ENCODE peak calls at places on chromosomes 13 and 19, in four cellular contexts. One of them, this sample, is unnamed.

GRCh38 chr13:75635101-75635620 is 969 bp upstream of the LMO7 start:
- DNase-seq in CD4-positive, alpha-beta memory T cell: peak
- DNase-seq in neuronal stem cell: no peak
- DNase-seq in brain microvascular endothelial cell: no peak
- DNase-seq in this sample: no peak

GRCh38 chr19:38210458-38210987 is 13.5 kb downstream of the DPF1 start:
- DNase-seq in brain microvascular endothelial cell: no peak
- DNase-seq in CD4-positive, alpha-beta memory T cell: no peak
- DNase-seq in neuronal stem cell: peak
- DNase-seq in this sample: no peak

GRCh38 chr19:508204-509150 is 1.2 kb downstream of the TPGS1 start:
- DNase-seq in CD4-positive, alpha-beta memory T cell: no peak
- DNase-seq in neuronal stem cell: no peak
- DNase-seq in brain microvascular endothelial cell: no peak
- DNase-seq in this sample: no peak

GRCh38 chr19:9640956-9641355 is 19.9 kb upstream of the ZNF561 start:
- DNase-seq in CD4-positive, alpha-beta memory T cell: no peak
- DNase-seq in brain microvascular endothelial cell: no peak
- DNase-seq in neuronal stem cell: no peak
- DNase-seq in this sample: no peak

GRCh38 chr19:18450934-18451836 is 13.3 kb upstream of the ISYNA1 start:
- DNase-seq in CD4-positive, alpha-beta memory T cell: peak
- DNase-seq in brain microvascular endothelial cell: peak
- DNase-seq in neuronal stem cell: peak
- DNase-seq in this sample: peak

GRCh38 chr13:106376411-106377112 is 158.9 kb downstream of the EFNB2 start:
- DNase-seq in neuronal stem cell: no peak
- DNase-seq in brain microvascular endothelial cell: peak
- DNase-seq in CD4-positive, alpha-beta memory T cell: no peak
- DNase-seq in this sample: no peak

GRCh38 chr19:37251308-37252229 is 33.6 kb downstream of the ZNF383 start:
- DNase-seq in brain microvascular endothelial cell: peak
- DNase-seq in neuronal stem cell: peak
- DNase-seq in CD4-positive, alpha-beta memory T cell: peak
- DNase-seq in this sample: peak

GRCh38 chr13:113074876-113075275 is 30.7 kb upstream of the F7 start:
- DNase-seq in neuronal stem cell: no peak
- DNase-seq in brain microvascular endothelial cell: no peak
- DNase-seq in CD4-positive, alpha-beta memory T cell: no peak
- DNase-seq in this sample: no peak

GRCh38 chr19:20313894-20314293 is 146.9 kb downstream of the ZNF486 start:
- DNase-seq in brain microvascular endothelial cell: no peak
- DNase-seq in neuronal stem cell: no peak
- DNase-seq in CD4-positive, alpha-beta memory T cell: no peak
- DNase-seq in this sample: no peak

GRCh38 chr19:6233051-6233826 is 46.5 kb downstream of the MLLT1 start:
- DNase-seq in CD4-positive, alpha-beta memory T cell: no peak
- DNase-seq in neuronal stem cell: no peak
- DNase-seq in brain microvascular endothelial cell: no peak
- DNase-seq in this sample: no peak

GRCh38 chr13:99847318-99847750 is 124.2 kb downstream of the ZIC5 start:
- DNase-seq in brain microvascular endothelial cell: no peak
- DNase-seq in neuronal stem cell: no peak
- DNase-seq in CD4-positive, alpha-beta memory T cell: no peak
- DNase-seq in this sample: no peak

GRCh38 chr13:27170521-27171243 is 929 bp downstream of the USP12 start:
- DNase-seq in brain microvascular endothelial cell: no peak
- DNase-seq in neuronal stem cell: peak
- DNase-seq in CD4-positive, alpha-beta memory T cell: peak
- DNase-seq in this sample: peak

GRCh38 chr13:101915333-101915732 is 462.9 kb downstream of the ITGBL1 start:
- DNase-seq in CD4-positive, alpha-beta memory T cell: no peak
- DNase-seq in brain microvascular endothelial cell: no peak
- DNase-seq in neuronal stem cell: no peak
- DNase-seq in this sample: no peak

GRCh38 chr19:51709575-51709974 is 14.2 kb downstream of the HAS1 start:
- DNase-seq in CD4-positive, alpha-beta memory T cell: no peak
- DNase-seq in brain microvascular endothelial cell: no peak
- DNase-seq in neuronal stem cell: no peak
- DNase-seq in this sample: no peak

GRCh38 chr19:41997851-41998229 is 3.8 kb upstream of the ATP1A3 start:
- DNase-seq in CD4-positive, alpha-beta memory T cell: no peak
- DNase-seq in neuronal stem cell: no peak
- DNase-seq in brain microvascular endothelial cell: no peak
- DNase-seq in this sample: no peak

GRCh38 chr13:44854264-44855060 is 134.8 kb downstream of the NUFIP1 start:
- DNase-seq in neuronal stem cell: no peak
- DNase-seq in brain microvascular endothelial cell: no peak
- DNase-seq in CD4-positive, alpha-beta memory T cell: no peak
- DNase-seq in this sample: no peak

GRCh38 chr13:83449666-83450395 is 432.4 kb downstream of the SLITRK1 start:
- DNase-seq in neuronal stem cell: no peak
- DNase-seq in CD4-positive, alpha-beta memory T cell: no peak
- DNase-seq in brain microvascular endothelial cell: peak
- DNase-seq in this sample: no peak

GRCh38 chr13:24053505-24054251 is 106.8 kb upstream of the SPATA13 start:
- DNase-seq in brain microvascular endothelial cell: peak
- DNase-seq in CD4-positive, alpha-beta memory T cell: peak
- DNase-seq in neuronal stem cell: peak
- DNase-seq in this sample: peak

GRCh38 chr13:111668451-111668850 is 348.0 kb downstream of the TEX29 start:
- DNase-seq in brain microvascular endothelial cell: no peak
- DNase-seq in CD4-positive, alpha-beta memory T cell: no peak
- DNase-seq in neuronal stem cell: no peak
- DNase-seq in this sample: no peak

GRCh38 chr19:38691938-38692457 is 44.5 kb downstream of the ACTN4 start:
- DNase-seq in CD4-positive, alpha-beta memory T cell: no peak
- DNase-seq in brain microvascular endothelial cell: peak
- DNase-seq in neuronal stem cell: no peak
- DNase-seq in this sample: no peak

GRCh38 chr13:71876648-71877279 is 9.8 kb upstream of the DACH1 start:
- DNase-seq in CD4-positive, alpha-beta memory T cell: no peak
- DNase-seq in brain microvascular endothelial cell: no peak
- DNase-seq in neuronal stem cell: peak
- DNase-seq in this sample: no peak

GRCh38 chr13:114004416-114005205 is 30.7 kb upstream of the C13orf46 start:
- DNase-seq in neuronal stem cell: no peak
- DNase-seq in CD4-positive, alpha-beta memory T cell: no peak
- DNase-seq in brain microvascular endothelial cell: peak
- DNase-seq in this sample: no peak

GRCh38 chr13:47146136-47146535 is 249.3 kb upstream of the HTR2A start:
- DNase-seq in neuronal stem cell: no peak
- DNase-seq in CD4-positive, alpha-beta memory T cell: no peak
- DNase-seq in brain microvascular endothelial cell: no peak
- DNase-seq in this sample: no peak

GRCh38 chr13:100826441-100826840 is 151.8 kb upstream of the TMTC4 start:
- DNase-seq in neuronal stem cell: no peak
- DNase-seq in brain microvascular endothelial cell: no peak
- DNase-seq in CD4-positive, alpha-beta memory T cell: no peak
- DNase-seq in this sample: no peak

GRCh38 chr19:30388819-30389218 is 16.6 kb downstream of the ZNF536 start:
- DNase-seq in CD4-positive, alpha-beta memory T cell: no peak
- DNase-seq in brain microvascular endothelial cell: no peak
- DNase-seq in neuronal stem cell: no peak
- DNase-seq in this sample: no peak

GRCh38 chr13:27334774-27335490 is 64.3 kb downstream of the RASL11A start:
- DNase-seq in CD4-positive, alpha-beta memory T cell: no peak
- DNase-seq in brain microvascular endothelial cell: peak
- DNase-seq in neuronal stem cell: no peak
- DNase-seq in this sample: no peak

GRCh38 chr13:82480415-82480814 is 1401.9 kb downstream of the SLITRK1 start:
- DNase-seq in CD4-positive, alpha-beta memory T cell: no peak
- DNase-seq in neuronal stem cell: no peak
- DNase-seq in brain microvascular endothelial cell: no peak
- DNase-seq in this sample: no peak

GRCh38 chr19:32219881-32220552 is 125.4 kb upstream of the ZNF507 start:
- DNase-seq in brain microvascular endothelial cell: no peak
- DNase-seq in neuronal stem cell: no peak
- DNase-seq in CD4-positive, alpha-beta memory T cell: no peak
- DNase-seq in this sample: no peak

GRCh38 chr13:78589206-78589605 is 14.1 kb downstream of the POU4F1 start:
- DNase-seq in neuronal stem cell: peak
- DNase-seq in brain microvascular endothelial cell: no peak
- DNase-seq in CD4-positive, alpha-beta memory T cell: no peak
- DNase-seq in this sample: no peak

GRCh38 chr19:40252395-40252794 is 25.9 kb upstream of the CCNP start:
- DNase-seq in CD4-positive, alpha-beta memory T cell: no peak
- DNase-seq in brain microvascular endothelial cell: no peak
- DNase-seq in neuronal stem cell: no peak
- DNase-seq in this sample: no peak

GRCh38 chr13:40681341-40682051 is 15.1 kb upstream of the FOXO1 start:
- DNase-seq in CD4-positive, alpha-beta memory T cell: no peak
- DNase-seq in neuronal stem cell: no peak
- DNase-seq in brain microvascular endothelial cell: no peak
- DNase-seq in this sample: no peak
- H3K27ac ChIP-seq in CD4-positive, alpha-beta memory T cell: no peak
- H3K27ac ChIP-seq in neuronal stem cell: no peak
- H3K27ac ChIP-seq in brain microvascular endothelial cell: no peak
- H3K27ac ChIP-seq in this sample: no peak

DNA sequence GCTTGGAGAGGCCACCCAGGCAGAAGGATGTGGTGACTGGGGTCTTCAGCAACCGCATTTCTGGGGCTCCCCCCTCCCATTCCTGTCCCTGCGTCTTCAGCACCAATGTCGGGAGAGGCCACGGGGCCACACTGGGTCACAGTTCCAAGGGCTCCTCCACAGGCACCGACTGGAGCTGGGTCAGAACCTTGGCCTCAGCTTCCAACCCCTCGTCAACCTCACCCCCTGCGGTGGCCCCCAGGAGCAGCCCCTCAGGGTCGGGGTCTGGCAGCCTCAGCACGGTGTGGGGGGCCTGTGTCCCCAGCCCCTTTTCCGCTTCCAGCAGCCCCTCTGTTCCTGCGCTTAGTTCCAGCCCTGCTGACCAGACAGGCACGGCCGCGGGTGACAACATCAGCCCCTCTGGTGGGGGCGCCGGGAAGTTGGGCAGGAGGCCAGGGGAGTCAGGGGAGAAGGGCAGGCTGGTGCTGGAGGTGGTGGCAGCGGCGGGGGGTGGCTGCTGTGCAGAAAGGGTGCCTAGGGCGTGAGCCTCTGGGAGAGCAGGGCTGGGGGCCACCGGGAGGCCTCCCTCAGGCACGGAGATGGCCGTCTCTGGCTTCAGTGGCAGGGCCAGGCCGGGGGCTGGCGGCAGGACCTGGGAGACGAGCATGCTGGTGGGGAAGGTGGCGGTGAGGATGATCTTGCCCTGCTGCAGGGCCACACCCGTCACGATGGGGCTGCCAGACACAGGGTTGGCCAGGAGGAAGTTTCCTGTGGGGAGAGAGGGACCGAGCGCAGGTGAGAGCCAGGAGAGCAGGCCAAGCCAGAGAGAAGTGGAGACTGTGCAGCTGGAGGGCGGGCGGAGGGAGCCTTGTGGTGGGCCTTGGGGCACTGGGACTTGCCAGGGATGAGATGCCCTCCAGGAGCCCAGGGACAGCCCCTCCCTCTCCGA is 3.4 kb downstream of the SIX5 start:
- DNase-seq in brain microvascular endothelial cell: no peak
- DNase-seq in neuronal stem cell: no peak
- DNase-seq in CD4-positive, alpha-beta memory T cell: no peak
- DNase-seq in this sample: no peak
- H3K27ac ChIP-seq in brain microvascular endothelial cell: no peak
- H3K27ac ChIP-seq in neuronal stem cell: no peak
- H3K27ac ChIP-seq in CD4-positive, alpha-beta memory T cell: no peak
- H3K27ac ChIP-seq in this sample: no peak

DNA sequence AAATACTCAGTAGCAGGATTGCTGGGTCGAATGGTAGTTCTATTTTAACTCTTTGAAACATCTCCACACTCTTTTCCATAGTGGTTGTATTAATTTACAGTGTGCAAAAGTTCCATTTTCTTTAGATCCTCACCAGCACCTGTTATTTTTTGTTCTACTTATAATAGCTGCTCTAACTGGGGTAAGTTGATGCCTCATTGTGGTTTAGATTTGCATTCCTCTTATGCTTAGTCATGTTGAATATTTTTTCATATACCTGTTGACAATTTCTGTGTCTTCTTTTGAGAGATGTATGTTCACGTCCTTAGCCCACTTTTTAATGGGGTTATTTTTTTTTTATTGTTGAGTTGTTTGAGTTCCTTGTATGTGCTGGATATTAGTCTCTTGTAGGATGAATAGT is 144.6 kb downstream of the NBEA start:
- DNase-seq in neuronal stem cell: no peak
- DNase-seq in brain microvascular endothelial cell: no peak
- DNase-seq in CD4-positive, alpha-beta memory T cell: no peak
- DNase-seq in this sample: no peak
- H3K27ac ChIP-seq in neuronal stem cell: no peak
- H3K27ac ChIP-seq in brain microvascular endothelial cell: no peak
- H3K27ac ChIP-seq in CD4-positive, alpha-beta memory T cell: no peak
- H3K27ac ChIP-seq in this sample: no peak

GRCh38 chr19:43674630-43674982 is 4.6 kb upstream of the PLAUR start:
- DNase-seq in neuronal stem cell: no peak
- DNase-seq in brain microvascular endothelial cell: no peak
- DNase-seq in CD4-positive, alpha-beta memory T cell: no peak
- DNase-seq in this sample: peak
- H3K27ac ChIP-seq in neuronal stem cell: no peak
- H3K27ac ChIP-seq in brain microvascular endothelial cell: no peak
- H3K27ac ChIP-seq in CD4-positive, alpha-beta memory T cell: no peak
- H3K27ac ChIP-seq in this sample: peak

GRCh38 chr13:43830481-43830873 is 43.7 kb upstream of the ENOX1 start:
- DNase-seq in CD4-positive, alpha-beta memory T cell: no peak
- DNase-seq in brain microvascular endothelial cell: peak
- DNase-seq in neuronal stem cell: no peak
- DNase-seq in this sample: no peak
- H3K27ac ChIP-seq in CD4-positive, alpha-beta memory T cell: no peak
- H3K27ac ChIP-seq in brain microvascular endothelial cell: peak
- H3K27ac ChIP-seq in neuronal stem cell: no peak
- H3K27ac ChIP-seq in this sample: no peak

GRCh38 chr19:4868286-4868834 is 893 bp upstream of the PLIN3 start:
- DNase-seq in brain microvascular endothelial cell: no peak
- DNase-seq in neuronal stem cell: no peak
- DNase-seq in CD4-positive, alpha-beta memory T cell: no peak
- DNase-seq in this sample: no peak
- H3K27ac ChIP-seq in brain microvascular endothelial cell: peak
- H3K27ac ChIP-seq in neuronal stem cell: no peak
- H3K27ac ChIP-seq in CD4-positive, alpha-beta memory T cell: peak
- H3K27ac ChIP-seq in this sample: no peak

GRCh38 chr19:35222373-35223005 is 6.0 kb downstream of the FAM187B start:
- DNase-seq in neuronal stem cell: no peak
- DNase-seq in brain microvascular endothelial cell: no peak
- DNase-seq in CD4-positive, alpha-beta memory T cell: no peak
- DNase-seq in this sample: no peak

GRCh38 chr19:35224681-35225604 is 3.6 kb downstream of the FAM187B start:
- DNase-seq in CD4-positive, alpha-beta memory T cell: no peak
- DNase-seq in neuronal stem cell: no peak
- DNase-seq in brain microvascular endothelial cell: no peak
- DNase-seq in this sample: no peak

GRCh38 chr19:35225951-35226350 is 2.6 kb downstream of the FAM187B start:
- DNase-seq in neuronal stem cell: no peak
- DNase-seq in brain microvascular endothelial cell: no peak
- DNase-seq in CD4-positive, alpha-beta memory T cell: no peak
- DNase-seq in this sample: no peak

GRCh38 chr19:35223084-35223790 is 5.3 kb downstream of the FAM187B start:
- DNase-seq in CD4-positive, alpha-beta memory T cell: no peak
- DNase-seq in neuronal stem cell: no peak
- DNase-seq in brain microvascular endothelial cell: no peak
- DNase-seq in this sample: no peak

GRCh38 chr19:35223856-35224505 is 4.6 kb downstream of the FAM187B start:
- DNase-seq in neuronal stem cell: no peak
- DNase-seq in brain microvascular endothelial cell: no peak
- DNase-seq in CD4-positive, alpha-beta memory T cell: no peak
- DNase-seq in this sample: no peak
- H3K27ac ChIP-seq in neuronal stem cell: no peak
- H3K27ac ChIP-seq in brain microvascular endothelial cell: no peak
- H3K27ac ChIP-seq in CD4-positive, alpha-beta memory T cell: no peak
- H3K27ac ChIP-seq in this sample: no peak